ENCODE peak calls at places on chromosomes 11 and 22, in seven cellular contexts. D, L, V, C, X, P and A are unnamed samples. For H3K4me1, the result is how much of the 10 kb centered on the place peaks cover.

GRCh38 chr22:50683086-50683993 is 10.7 kb downstream of the SHANK3 start:
- DNase-seq in D (no peak), L (no peak), V (no peak), C (no peak), X (no peak), P (no peak), A (no peak)

GRCh38 chr11:65376138-65376713 is 6.2 kb downstream of the SLC25A45 start:
- DNase-seq in D (no peak), L (no peak), V (no peak), C (no peak), X (no peak), P (no peak), A (no peak)

GRCh38 chr11:2387266-2387982 is 10.3 kb downstream of the CD81 start:
- DNase-seq in D (peak), L (no peak), V (no peak), C (no peak), X (peak), P (no peak), A (peak)

GRCh38 chr22:25392584-25392983 is 171.9 kb upstream of the GRK3 start:
- DNase-seq in D (no peak), L (no peak), V (no peak), C (no peak), X (no peak), P (no peak), A (no peak)

GRCh38 chr11:102832612-102833011 is 10.8 kb downstream of the MMP3 start:
- DNase-seq in D (no peak), L (no peak), V (no peak), C (no peak), X (no peak), P (no peak), A (no peak)

GRCh38 chr11:104319396-104319795 is 155.4 kb upstream of the PDGFD start:
- DNase-seq in D (no peak), L (no peak), V (no peak), C (no peak), X (no peak), P (no peak), A (peak)

GRCh38 chr11:34332524-34332923 is 25.3 kb downstream of the ABTB2 start:
- DNase-seq in D (no peak), L (no peak), V (no peak), C (peak), X (no peak), P (no peak), A (no peak)

GRCh38 chr11:57647960-57648776 is 1.5 kb downstream of the YPEL4 start:
- DNase-seq in D (peak), L (no peak), V (no peak), C (peak), X (no peak), P (peak), A (peak)

GRCh38 chr11:19982761-19983495 is 177.3 kb downstream of the DBX1 start:
- DNase-seq in D (no peak), L (no peak), V (no peak), C (no peak), X (peak), P (no peak), A (no peak)

GRCh38 chr22:37173709-37174108 is 14.3 kb downstream of the C1QTNF6 start:
- DNase-seq in D (peak), L (no peak), V (no peak), C (no peak), X (no peak), P (peak), A (no peak)

GRCh38 chr11:119410501-119410900 is 12.5 kb downstream of the THY1 start:
- DNase-seq in D (no peak), L (no peak), V (no peak), C (no peak), X (no peak), P (no peak), A (no peak)

GRCh38 chr11:114132944-114133394 is 73.5 kb downstream of the ZBTB16 start:
- DNase-seq in D (peak), L (no peak), V (no peak), C (no peak), X (no peak), P (peak), A (no peak)
- H3K4me1 ChIP-seq in D (under half), L (under half), V (half or more), C (under half), X (under half), P (under half), A (under half)

DNA sequence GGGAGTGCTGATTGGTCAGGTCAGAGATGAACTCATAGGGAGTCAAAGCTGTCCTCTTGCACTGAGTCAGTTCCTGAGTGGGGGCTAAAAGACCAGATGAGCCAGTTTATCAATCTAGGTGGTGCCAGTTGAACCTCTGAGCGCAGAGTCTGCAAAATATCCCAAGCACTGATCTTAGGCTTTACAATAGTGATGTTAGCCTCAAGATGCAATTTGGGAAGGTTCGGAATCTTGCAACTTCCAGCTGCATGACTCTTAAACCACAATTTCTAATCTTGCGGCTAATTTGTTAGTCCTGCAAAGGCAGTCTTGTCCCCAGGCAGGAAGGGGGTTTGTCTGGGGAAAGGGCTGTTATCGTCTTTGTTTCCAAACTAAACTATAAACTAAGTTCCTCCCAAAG is 92.3 kb upstream of the PARVA start:
- DNase-seq in D (peak), L (no peak), V (no peak), C (no peak), X (peak), P (no peak), A (no peak)
- H3K27ac ChIP-seq in D (peak), L (no peak), V (no peak), C (no peak), X (peak), P (no peak), A (no peak)

DNA sequence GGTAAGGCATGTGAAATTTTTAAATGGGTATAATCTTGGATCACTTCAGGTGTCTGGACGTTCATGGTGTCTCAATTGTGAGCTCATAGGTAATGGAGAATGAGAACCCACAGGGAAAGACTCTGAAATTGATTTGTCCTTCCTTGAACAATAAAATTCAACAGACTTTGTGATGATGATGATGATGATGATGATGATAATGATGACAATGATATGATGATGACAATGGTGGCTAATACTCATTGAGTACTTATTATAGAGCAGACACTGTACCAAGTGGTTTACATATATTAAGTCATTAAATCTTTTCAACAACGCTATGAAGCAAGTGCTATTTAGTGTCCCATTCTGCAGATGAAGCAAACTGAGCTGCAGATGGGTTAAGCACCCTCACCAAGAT is 86.6 kb upstream of the BDNF start:
- DNase-seq in D (no peak), L (no peak), V (no peak), C (no peak), X (no peak), P (no peak), A (no peak)
- H3K4me3 ChIP-seq in D (no peak), L (no peak), V (no peak), C (no peak), X (no peak), P (no peak), A (no peak)

GRCh38 chr22:45549739-45550138 is 47.1 kb downstream of the FBLN1 start:
- DNase-seq in D (peak), L (no peak), V (no peak), C (no peak), X (no peak), P (no peak), A (no peak)
- H3K4me1 ChIP-seq in D (under half), L (under half), V (under half), C (under half), X (under half), P (under half), A (under half)

DNA sequence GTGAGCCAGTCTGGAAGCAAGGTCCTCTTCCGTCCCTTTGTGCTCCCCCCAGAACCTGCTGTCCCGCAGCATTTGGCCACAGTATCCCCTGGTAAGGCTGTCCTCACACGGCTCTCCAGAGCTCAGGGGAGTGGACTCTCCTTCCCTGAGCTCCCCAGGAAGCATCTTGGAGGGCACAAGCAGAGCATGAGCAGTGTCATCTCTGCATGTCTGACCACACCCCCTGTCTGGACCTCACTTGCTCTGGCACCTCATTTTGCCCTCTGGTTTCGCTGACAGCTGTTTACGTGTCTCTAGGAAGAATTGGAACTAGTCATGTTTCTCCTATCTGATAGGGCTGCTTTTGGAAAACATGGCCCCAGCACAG is 15.5 kb downstream of the DCPS start:
- DNase-seq in D (peak), L (no peak), V (no peak), C (no peak), X (no peak), P (peak), A (peak)
- H3K27ac ChIP-seq in D (peak), L (no peak), V (no peak), C (no peak), X (peak), P (peak), A (peak)